ENCODE peak calls at places on chromosomes 3 and 15, in four cellular contexts. One of them, this sample, is unnamed. For H3F3A, the result is how much of the 10 kb centered on the place peaks cover.

GRCh38 chr3:7249493-7250076 is 388.7 kb downstream of the GRM7 start:
- DNase-seq in PC-3: no peak
- DNase-seq in SK-N-SH: peak
- DNase-seq in MM.1S: no peak
- DNase-seq in this sample: no peak

GRCh38 chr3:64489361-64490044 is 198.3 kb downstream of the ADAMTS9 start:
- DNase-seq in MM.1S: no peak
- DNase-seq in SK-N-SH: no peak
- DNase-seq in PC-3: no peak
- DNase-seq in this sample: peak

GRCh38 chr3:197495059-197495455 is 60.7 kb downstream of the BDH1 start:
- DNase-seq in SK-N-SH: no peak
- DNase-seq in MM.1S: no peak
- DNase-seq in PC-3: no peak
- DNase-seq in this sample: no peak

GRCh38 chr3:53079791-53080555 is 34.1 kb upstream of the SFMBT1 start:
- DNase-seq in MM.1S: no peak
- DNase-seq in PC-3: no peak
- DNase-seq in SK-N-SH: no peak
- DNase-seq in this sample: no peak

GRCh38 chr15:55407631-55407948 is 569 bp downstream of the CCPG1 start:
- DNase-seq in SK-N-SH: no peak
- DNase-seq in PC-3: no peak
- DNase-seq in MM.1S: peak
- DNase-seq in this sample: peak

GRCh38 chr3:114428173-114428606 is 134.4 kb downstream of the TIGIT start:
- DNase-seq in MM.1S: no peak
- DNase-seq in SK-N-SH: no peak
- DNase-seq in PC-3: no peak
- DNase-seq in this sample: no peak

GRCh38 chr3:66449411-66449931 is 51.4 kb downstream of the LRIG1 start:
- DNase-seq in PC-3: no peak
- DNase-seq in MM.1S: no peak
- DNase-seq in SK-N-SH: no peak
- DNase-seq in this sample: no peak

GRCh38 chr15:63107895-63108546 is 13.6 kb upstream of the LACTB start:
- DNase-seq in SK-N-SH: no peak
- DNase-seq in PC-3: peak
- DNase-seq in MM.1S: no peak
- DNase-seq in this sample: no peak

GRCh38 chr15:95018888-95019545 is 787.7 kb downstream of the MCTP2 start:
- DNase-seq in PC-3: peak
- DNase-seq in SK-N-SH: no peak
- DNase-seq in MM.1S: peak
- DNase-seq in this sample: no peak

GRCh38 chr3:96347289-96347688 is 467.1 kb upstream of the EPHA6 start:
- DNase-seq in PC-3: peak
- DNase-seq in MM.1S: no peak
- DNase-seq in SK-N-SH: no peak
- DNase-seq in this sample: no peak

GRCh38 chr3:70889162-70890045 is 577.0 kb upstream of the MDFIC2 start:
- DNase-seq in PC-3: no peak
- DNase-seq in SK-N-SH: no peak
- DNase-seq in MM.1S: no peak
- DNase-seq in this sample: no peak

GRCh38 chr3:44065741-44066140 is 175.9 kb upstream of the TOPAZ1 start:
- DNase-seq in SK-N-SH: peak
- DNase-seq in MM.1S: no peak
- DNase-seq in PC-3: no peak
- DNase-seq in this sample: peak

GRCh38 chr15:38564557-38565286 is at the start of gene RASGRP1:
- DNase-seq in SK-N-SH: peak
- DNase-seq in PC-3: peak
- DNase-seq in MM.1S: peak
- DNase-seq in this sample: peak

GRCh38 chr3:108090066-108090700 is 648 bp downstream of the CD47 start:
- DNase-seq in SK-N-SH: no peak
- DNase-seq in PC-3: peak
- DNase-seq in MM.1S: peak
- DNase-seq in this sample: peak

GRCh38 chr3:73449774-73450173 is 175.0 kb downstream of the PDZRN3 start:
- DNase-seq in SK-N-SH: no peak
- DNase-seq in PC-3: no peak
- DNase-seq in MM.1S: no peak
- DNase-seq in this sample: no peak

GRCh38 chr15:80608688-80609087 is 86.4 kb upstream of the ABHD17C start:
- DNase-seq in MM.1S: no peak
- DNase-seq in SK-N-SH: no peak
- DNase-seq in PC-3: no peak
- DNase-seq in this sample: no peak

GRCh38 chr3:42736081-42736480 is 33.5 kb upstream of the HHATL start:
- DNase-seq in PC-3: no peak
- DNase-seq in SK-N-SH: no peak
- DNase-seq in MM.1S: no peak
- DNase-seq in this sample: no peak

GRCh38 chr15:20344601-20345400 is 196.8 kb downstream of the GOLGA6L6 start:
- DNase-seq in MM.1S: peak
- DNase-seq in PC-3: no peak
- DNase-seq in SK-N-SH: peak
- DNase-seq in this sample: no peak

GRCh38 chr3:191568206-191568605 is 107.2 kb downstream of the PYDC2 start:
- DNase-seq in PC-3: peak
- DNase-seq in MM.1S: no peak
- DNase-seq in SK-N-SH: no peak
- DNase-seq in this sample: no peak

GRCh38 chr15:25251700-25252390 is 187.0 kb downstream of the UBE3A start:
- DNase-seq in SK-N-SH: no peak
- DNase-seq in MM.1S: no peak
- DNase-seq in PC-3: no peak
- DNase-seq in this sample: no peak

GRCh38 chr3:85481411-85482192 is 522.8 kb downstream of the CADM2 start:
- DNase-seq in PC-3: no peak
- DNase-seq in MM.1S: no peak
- DNase-seq in SK-N-SH: no peak
- DNase-seq in this sample: no peak

GRCh38 chr15:41939986-41940385 is 32.4 kb downstream of the EHD4 start:
- DNase-seq in PC-3: no peak
- DNase-seq in MM.1S: no peak
- DNase-seq in SK-N-SH: no peak
- DNase-seq in this sample: no peak

GRCh38 chr3:21436846-21437245 is 314.2 kb downstream of the ZNF385D start:
- DNase-seq in MM.1S: no peak
- DNase-seq in PC-3: no peak
- DNase-seq in SK-N-SH: no peak
- DNase-seq in this sample: peak

GRCh38 chr3:11996500-11996899 is 7.7 kb upstream of the SYN2 start:
- DNase-seq in PC-3: no peak
- DNase-seq in SK-N-SH: peak
- DNase-seq in MM.1S: no peak
- DNase-seq in this sample: no peak

GRCh38 chr3:111802700-111803099 is 56.4 kb upstream of the PHLDB2 start:
- DNase-seq in SK-N-SH: no peak
- DNase-seq in PC-3: no peak
- DNase-seq in MM.1S: no peak
- DNase-seq in this sample: no peak

GRCh38 chr3:24608701-24609387 is 114.2 kb upstream of the THRB start:
- DNase-seq in MM.1S: no peak
- DNase-seq in SK-N-SH: no peak
- DNase-seq in PC-3: no peak
- DNase-seq in this sample: no peak

GRCh38 chr15:62068071-62068786 is 1.5 kb downstream of the C2CD4A start:
- DNase-seq in SK-N-SH: peak
- DNase-seq in MM.1S: peak
- DNase-seq in PC-3: peak
- DNase-seq in this sample: peak

GRCh38 chr3:114213669-114214541 is 23.5 kb downstream of the ZNF80 start:
- DNase-seq in MM.1S: peak
- DNase-seq in SK-N-SH: peak
- DNase-seq in PC-3: no peak
- DNase-seq in this sample: no peak

GRCh38 chr15:27770769-27771554 is 328.2 kb downstream of the OCA2 start:
- DNase-seq in MM.1S: no peak
- DNase-seq in PC-3: no peak
- DNase-seq in SK-N-SH: no peak
- DNase-seq in this sample: no peak

DNA sequence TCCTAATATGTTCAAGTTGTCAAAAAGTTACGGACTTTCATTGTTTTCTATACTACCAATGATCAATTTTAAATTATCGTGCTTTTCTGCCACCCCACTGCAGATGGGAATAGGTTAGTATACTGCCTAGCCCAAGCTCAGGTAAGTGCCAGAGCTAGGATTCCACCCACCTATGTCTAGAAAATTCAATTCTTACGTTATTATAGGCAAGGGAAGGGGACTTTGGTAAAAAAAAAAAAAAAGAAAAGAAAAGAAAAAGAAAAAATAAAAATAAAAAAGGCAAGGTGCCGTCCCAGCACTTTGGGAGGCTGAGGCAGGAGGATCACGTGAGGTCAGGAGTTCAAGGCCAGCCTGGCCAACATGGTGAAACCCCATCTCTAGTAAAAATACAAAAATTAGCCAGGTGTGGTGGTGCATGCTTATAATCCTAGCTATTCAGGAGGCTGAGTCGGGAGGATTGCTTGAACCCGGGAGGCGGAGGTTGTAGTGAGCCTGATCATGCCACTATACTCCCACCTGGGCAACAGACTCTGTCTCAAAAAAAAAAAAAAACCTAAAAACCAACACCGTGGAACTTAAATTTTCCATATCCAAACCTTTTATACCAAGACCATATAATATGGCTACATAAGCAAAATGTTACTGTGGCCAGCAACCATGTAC is 1.3 kb downstream of the RPL22L1 start:
- DNase-seq in PC-3: no peak
- DNase-seq in MM.1S: peak
- DNase-seq in SK-N-SH: no peak
- DNase-seq in this sample: no peak
- H3F3A ChIP-seq in PC-3: under half
- H3F3A ChIP-seq in MM.1S: half or more
- H3F3A ChIP-seq in SK-N-SH: under half
- H3F3A ChIP-seq in this sample: half or more

GRCh38 chr3:48594431-48595049 is 589 bp downstream of the COL7A1 start:
- DNase-seq in SK-N-SH: peak
- DNase-seq in MM.1S: no peak
- DNase-seq in PC-3: no peak
- DNase-seq in this sample: peak

GRCh38 chr3:48596157-48596556 is 1.0 kb upstream of the COL7A1 start:
- DNase-seq in MM.1S: no peak
- DNase-seq in SK-N-SH: no peak
- DNase-seq in PC-3: no peak
- DNase-seq in this sample: no peak

GRCh38 chr3:48595526-48596121 is 495 bp upstream of the COL7A1 start:
- DNase-seq in PC-3: peak
- DNase-seq in MM.1S: no peak
- DNase-seq in SK-N-SH: peak
- DNase-seq in this sample: peak

GRCh38 chr3:48596676-48597407 is 1.7 kb upstream of the COL7A1 start:
- DNase-seq in MM.1S: no peak
- DNase-seq in PC-3: no peak
- DNase-seq in SK-N-SH: no peak
- DNase-seq in this sample: no peak

GRCh38 chr3:48595075-48595525 is at the start of gene COL7A1:
- DNase-seq in SK-N-SH: peak
- DNase-seq in PC-3: no peak
- DNase-seq in MM.1S: no peak
- DNase-seq in this sample: no peak
- H3K9ac ChIP-seq in SK-N-SH: peak
- H3K9ac ChIP-seq in PC-3: peak
- H3K9ac ChIP-seq in MM.1S: no peak
- H3K9ac ChIP-seq in this sample: no peak

GRCh38 chr3:46096336-46096735 is 69.1 kb upstream of the XCR1 start:
- DNase-seq in MM.1S: no peak
- DNase-seq in SK-N-SH: no peak
- DNase-seq in PC-3: no peak
- DNase-seq in this sample: no peak
- H3F3A ChIP-seq in MM.1S: half or more
- H3F3A ChIP-seq in SK-N-SH: under half
- H3F3A ChIP-seq in PC-3: under half
- H3F3A ChIP-seq in this sample: under half

DNA sequence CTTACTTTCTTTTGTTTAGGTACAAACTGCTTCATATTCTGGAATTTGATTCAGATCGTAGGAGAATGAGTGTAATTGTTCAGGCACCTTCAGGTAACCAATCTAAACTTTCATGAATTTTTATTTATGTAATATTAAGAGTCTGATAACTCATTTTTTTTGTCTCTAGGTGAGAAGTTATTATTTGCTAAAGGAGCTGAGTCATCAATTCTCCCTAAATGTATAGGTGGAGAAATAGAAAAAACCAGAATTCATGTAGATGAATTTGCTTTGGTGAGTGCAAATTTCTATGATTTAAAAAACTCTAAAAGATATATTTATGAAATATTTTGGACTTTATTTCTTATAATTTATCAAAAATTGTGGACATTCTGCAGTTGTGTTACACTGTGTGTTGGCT is 75.8 kb downstream of the ATP11B start:
- DNase-seq in SK-N-SH: no peak
- DNase-seq in PC-3: no peak
- DNase-seq in MM.1S: no peak
- DNase-seq in this sample: no peak
- H3K9ac ChIP-seq in SK-N-SH: no peak
- H3K9ac ChIP-seq in PC-3: no peak
- H3K9ac ChIP-seq in MM.1S: no peak
- H3K9ac ChIP-seq in this sample: no peak

GRCh38 chr3:172286554-172287148 is 161.6 kb downstream of the GHSR start:
- DNase-seq in PC-3: no peak
- DNase-seq in MM.1S: no peak
- DNase-seq in SK-N-SH: no peak
- DNase-seq in this sample: no peak

GRCh38 chr3:172287811-172288477 is 160.3 kb downstream of the GHSR start:
- DNase-seq in SK-N-SH: peak
- DNase-seq in MM.1S: no peak
- DNase-seq in PC-3: no peak
- DNase-seq in this sample: no peak

GRCh38 chr3:172288625-172289024 is 159.6 kb downstream of the GHSR start:
- DNase-seq in SK-N-SH: peak
- DNase-seq in MM.1S: no peak
- DNase-seq in PC-3: no peak
- DNase-seq in this sample: no peak

GRCh38 chr3:172283848-172284357 is 164.4 kb downstream of the GHSR start:
- DNase-seq in MM.1S: no peak
- DNase-seq in PC-3: no peak
- DNase-seq in SK-N-SH: no peak
- DNase-seq in this sample: no peak

GRCh38 chr3:172285844-172286243 is 162.4 kb downstream of the GHSR start:
- DNase-seq in PC-3: no peak
- DNase-seq in SK-N-SH: no peak
- DNase-seq in MM.1S: no peak
- DNase-seq in this sample: no peak
- H3F3A ChIP-seq in PC-3: under half
- H3F3A ChIP-seq in SK-N-SH: under half
- H3F3A ChIP-seq in MM.1S: under half
- H3F3A ChIP-seq in this sample: under half

DNA sequence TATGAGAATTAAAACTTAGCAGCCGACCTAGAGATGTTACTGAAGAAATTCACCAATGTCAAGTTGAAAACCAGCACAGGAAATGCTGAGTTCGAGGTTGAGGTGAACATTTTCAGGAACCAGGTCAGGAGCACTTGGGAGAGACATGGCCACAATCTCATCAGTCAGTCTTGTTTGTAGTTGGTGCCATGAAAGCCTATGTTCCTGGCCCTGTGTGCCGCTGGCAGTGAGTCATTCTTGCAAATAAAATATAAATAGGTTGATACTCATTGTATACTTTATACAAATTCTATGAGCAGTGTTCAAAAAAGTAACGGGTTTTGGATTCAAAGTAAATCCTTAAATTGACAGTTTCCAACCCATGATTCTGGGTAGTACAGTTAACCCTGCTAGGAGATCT is 1.5 kb upstream of the FSIP1 start:
- DNase-seq in PC-3: peak
- DNase-seq in MM.1S: no peak
- DNase-seq in SK-N-SH: no peak
- DNase-seq in this sample: no peak
- H3K9ac ChIP-seq in PC-3: peak
- H3K9ac ChIP-seq in MM.1S: peak
- H3K9ac ChIP-seq in SK-N-SH: peak
- H3K9ac ChIP-seq in this sample: no peak